ENCODE peak calls at places on chromosomes 4 and X, in four cellular contexts. S, M, U and Q are unnamed samples.

GRCh38 chrX:110087485-110088356 is 84.8 kb downstream of the TMEM164 start:
- DNase-seq in S (no peak), M (no peak), U (peak; percentile 74), Q (no peak)

GRCh38 chrX:111519215-111519614 is 7.8 kb downstream of the SERTM2 start:
- DNase-seq in S (no peak), M (no peak), U (no peak), Q (no peak)

GRCh38 chrX:39869846-39870601 is 227.7 kb downstream of the BCOR start:
- DNase-seq in S (no peak), M (no peak), U (peak; percentile 20), Q (peak; percentile 44)

GRCh38 chrX:149013081-149013480 is 492.0 kb downstream of the IDS start:
- DNase-seq in S (no peak), M (no peak), U (no peak), Q (no peak)

GRCh38 chr4:183801460-183802168 is 103.5 kb upstream of the STOX2 start:
- DNase-seq in S (no peak), M (no peak), U (no peak), Q (no peak)

GRCh38 chrX:8845060-8845459 is 43.9 kb upstream of the FAM9A start:
- DNase-seq in S (no peak), M (no peak), U (no peak), Q (no peak)

GRCh38 chr4:5460106-5460801 is 248.1 kb downstream of the EVC2 start:
- DNase-seq in S (no peak), M (peak; percentile 47), U (peak; percentile 7), Q (no peak)

GRCh38 chr4:101158136-101158485 is 189.2 kb downstream of the PPP3CA start:
- DNase-seq in S (no peak), M (no peak), U (no peak), Q (no peak)

GRCh38 chr4:26130173-26130572 is 190.6 kb upstream of the RBPJ start:
- DNase-seq in S (no peak), M (no peak), U (no peak), Q (no peak)

GRCh38 chrX:39527045-39527444 is 570.7 kb downstream of the BCOR start:
- DNase-seq in S (no peak), M (no peak), U (no peak), Q (no peak)

GRCh38 chr4:118400362-118400761 is 47.6 kb upstream of the PRSS12 start:
- DNase-seq in S (no peak), M (no peak), U (no peak), Q (no peak)

GRCh38 chrX:47650164-47651042 is at the start of gene ELK1:
- DNase-seq in S (peak; percentile 92), M (peak; percentile 98), U (peak; percentile 98), Q (peak; percentile 87)

GRCh38 chr4:141079393-141079930 is 53.8 kb downstream of the RNF150 start:
- DNase-seq in S (no peak), M (no peak), U (no peak), Q (no peak)

GRCh38 chr4:76226418-76226817 is 12.8 kb upstream of the SCARB2 start:
- DNase-seq in S (no peak), M (no peak), U (no peak), Q (no peak)

GRCh38 chrX:24298191-24298590 is 15.7 kb downstream of the SUPT20HL2 start:
- DNase-seq in S (no peak), M (no peak), U (peak; percentile 39), Q (no peak)

GRCh38 chrX:83319023-83319422 is 189.1 kb upstream of the POU3F4 start:
- DNase-seq in S (no peak), M (no peak), U (no peak), Q (no peak)

GRCh38 chr4:1953335-1953734 is 55.4 kb downstream of the NELFA start:
- DNase-seq in S (no peak), M (no peak), U (no peak), Q (no peak)
- H3K27ac ChIP-seq in S (no peak overlapping the region), M (no peak overlapping the region), U (no peak overlapping the region), Q (no peak overlapping the region)

DNA sequence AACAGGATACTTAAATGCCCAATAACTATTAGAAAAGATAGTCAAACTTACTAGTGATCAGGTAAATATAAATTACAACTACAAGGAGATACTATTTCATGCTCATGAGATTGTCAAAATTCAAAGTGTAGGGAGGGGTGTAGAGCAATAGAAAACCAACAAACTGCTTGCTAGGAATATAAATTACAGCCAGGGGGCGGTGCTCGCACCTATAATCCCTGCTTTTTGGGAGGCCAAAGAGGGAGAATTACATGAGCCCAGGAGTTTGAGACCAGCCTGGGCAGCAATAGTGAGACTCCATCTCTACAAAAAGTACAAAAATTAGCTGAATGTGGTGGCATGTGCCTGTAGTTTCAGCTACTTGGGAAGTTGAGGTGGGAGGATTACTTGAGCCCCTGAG is 556.5 kb upstream of the NR3C2 start:
- DNase-seq in S (no peak), M (no peak), U (no peak), Q (no peak)
- TF ChIP-seq CTCF in S (no peak), M (no peak), U (peak; percentile 14), Q (no peak)

GRCh38 chr4:42278709-42279324 is 118.5 kb upstream of the SHISA3 start:
- DNase-seq in S (no peak), M (no peak), U (no peak), Q (no peak)
- H3K27ac ChIP-seq in S (no peak overlapping the region), M (no peak overlapping the region), U (no peak overlapping the region), Q (no peak overlapping the region)

GRCh38 chrX:154046262-154046771 is 26.6 kb upstream of the IRAK1 start:
- DNase-seq in S (peak; percentile 65), M (no peak), U (peak; percentile 93), Q (no peak)
- TF ChIP-seq CTCF in S (peak; percentile 20), M (no peak), U (no peak), Q (no peak)

GRCh38 chrX:52425710-52426245 is 57.0 kb downstream of the XAGE2 start:
- DNase-seq in S (no peak), M (no peak), U (no peak), Q (no peak)

GRCh38 chrX:52424658-52425057 is 55.8 kb downstream of the XAGE2 start:
- DNase-seq in S (no peak), M (no peak), U (no peak), Q (no peak)

GRCh38 chrX:52422884-52423283 is 54.1 kb downstream of the XAGE2 start:
- DNase-seq in S (no peak), M (no peak), U (no peak), Q (no peak)

GRCh38 chrX:52420824-52421443 is 52.1 kb downstream of the XAGE2 start:
- DNase-seq in S (no peak), M (no peak), U (no peak), Q (no peak)

DNA sequence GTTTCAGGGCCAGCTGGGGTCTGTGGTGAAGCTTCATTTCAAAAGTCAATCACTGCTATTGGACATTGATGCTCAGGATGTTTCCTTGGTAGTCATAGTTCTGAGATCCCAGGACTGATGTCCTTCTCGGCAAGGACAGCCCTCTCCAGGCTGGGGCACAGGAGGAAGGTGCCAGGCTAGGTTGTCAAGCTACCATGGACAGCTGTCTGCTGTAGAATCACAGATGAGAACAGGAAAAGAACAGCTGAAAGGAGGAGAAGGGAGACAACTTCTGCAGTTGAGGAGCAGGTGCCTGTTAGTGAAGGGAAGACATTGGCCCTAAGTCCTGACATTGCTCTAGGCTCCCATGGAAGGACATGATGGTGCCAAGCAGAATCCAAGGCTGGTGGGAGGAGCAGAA is 58.0 kb downstream of the XAGE2 start:
- DNase-seq in S (no peak), M (no peak), U (no peak), Q (no peak)
- H3K27ac ChIP-seq in S (no peak overlapping the region), M (no peak overlapping the region), U (no peak overlapping the region), Q (no peak overlapping the region)

GRCh38 chrX:107429090-107429489 is 20.4 kb upstream of the FRMPD3 start:
- DNase-seq in S (no peak), M (no peak), U (no peak), Q (no peak)
- TF ChIP-seq CTCF in S (no peak), M (no peak), U (no peak), Q (peak; percentile 20)

GRCh38 chrX:68997461-68997860 is 167.8 kb downstream of the PJA1 start:
- DNase-seq in S (no peak), M (no peak), U (peak; percentile 57), Q (no peak)
- H3K27ac ChIP-seq in S (no peak overlapping the region), M (no peak overlapping the region), U (peak overlapping the region; percentile 34), Q (no peak overlapping the region)

GRCh38 chrX:140701480-140701879 is 8.1 kb upstream of the LINC00632 start:
- DNase-seq in S (no peak), M (no peak), U (no peak), Q (no peak)
- TF ChIP-seq CTCF in S (no peak), M (peak; percentile 42), U (no peak), Q (peak; percentile 37)

GRCh38 chr4:7475207-7475606 is 40.5 kb upstream of the PSAPL1 start:
- DNase-seq in S (no peak), M (no peak), U (no peak), Q (no peak)
- H3K27ac ChIP-seq in S (no peak overlapping the region), M (no peak overlapping the region), U (no peak overlapping the region), Q (no peak overlapping the region)